ENCODE peak calls at places on chromosomes 1 and 21, in ten cellular contexts. C is A549, Y is tibial nerve, P is HCT116, X is NB4, B is body of pancreas, W is ovary, S is heart left ventricle, K is uterus, H is right lobe of liver. V is an unnamed sample.

GRCh38 chr1:92118826-92119225 is 38.7 kb downstream of the BTBD8 start:
- DNase-seq in C (no peak), Y (no peak), P (peak), X (no peak), B (no peak), W (no peak), S (no peak), K (no peak), H (no peak), V (no peak)

GRCh38 chr21:42474982-42475381 is 21.0 kb downstream of the RSPH1 start:
- DNase-seq in C (no peak), Y (no peak), P (no peak), X (no peak), B (no peak), W (no peak), S (no peak), K (no peak), H (no peak), V (no peak)

GRCh38 chr1:44359234-44359937 is 4.3 kb upstream of the ERI3 start:
- DNase-seq in C (no peak), Y (no peak), P (no peak), X (no peak), B (no peak), W (no peak), S (no peak), K (no peak), H (no peak), V (no peak)

GRCh38 chr21:30256100-30256499 is 26.6 kb downstream of the KRTAP24-1 start:
- DNase-seq in C (no peak), Y (no peak), P (no peak), X (no peak), B (no peak), W (no peak), S (no peak), K (no peak), H (no peak), V (no peak)

GRCh38 chr1:46492269-46492853 is 2.7 kb downstream of the DMBX1 start:
- DNase-seq in C (no peak), Y (no peak), P (no peak), X (no peak), B (no peak), W (no peak), S (no peak), K (no peak), H (no peak), V (no peak)

GRCh38 chr1:109763646-109764415 is at the start of gene EPS8L3:
- DNase-seq in C (no peak), Y (peak), P (no peak), X (no peak), B (peak), W (peak), S (peak), K (peak), H (peak), V (peak)

GRCh38 chr1:31155216-31155806 is 84.4 kb downstream of the NKAIN1 start:
- DNase-seq in C (peak), Y (peak), P (no peak), X (peak), B (peak), W (peak), S (peak), K (peak), H (peak), V (peak)

GRCh38 chr1:10428956-10429355 is 1.3 kb upstream of the CENPS start:
- DNase-seq in C (no peak), Y (no peak), P (no peak), X (no peak), B (no peak), W (no peak), S (no peak), K (no peak), H (peak), V (no peak)

GRCh38 chr1:73491641-73492040 is 706.3 kb downstream of the LRRIQ3 start:
- DNase-seq in C (no peak), Y (no peak), P (no peak), X (no peak), B (no peak), W (no peak), S (no peak), K (no peak), H (no peak), V (no peak)

GRCh38 chr1:204685236-204686006 is at the start of gene LRRN2:
- DNase-seq in C (peak), Y (no peak), P (no peak), X (no peak), B (no peak), W (peak), S (peak), K (no peak), H (no peak), V (peak)

GRCh38 chr1:245213066-245213465 is 58.3 kb downstream of the KIF26B start:
- DNase-seq in C (no peak), Y (no peak), P (no peak), X (no peak), B (no peak), W (no peak), S (no peak), K (no peak), H (no peak), V (no peak)

GRCh38 chr1:108913105-108913948 is 36.5 kb downstream of the GPSM2 start:
- DNase-seq in C (no peak), Y (no peak), P (no peak), X (no peak), B (no peak), W (no peak), S (no peak), K (no peak), H (no peak), V (no peak)

GRCh38 chr1:112502827-112503226 is 5.9 kb upstream of the WNT2B start:
- DNase-seq in C (no peak), Y (no peak), P (no peak), X (no peak), B (no peak), W (peak), S (no peak), K (no peak), H (no peak), V (peak)

GRCh38 chr1:66333463-66334232 is 200.3 kb upstream of the SGIP1 start:
- DNase-seq in C (no peak), Y (no peak), P (no peak), X (peak), B (no peak), W (no peak), S (peak), K (no peak), H (no peak), V (peak)

GRCh38 chr1:71641013-71641412 is 560.2 kb upstream of the ZRANB2 start:
- DNase-seq in C (no peak), Y (no peak), P (no peak), X (no peak), B (no peak), W (no peak), S (no peak), K (no peak), H (no peak), V (no peak)

GRCh38 chr1:156922986-156923564 is 2.6 kb downstream of the LRRC71 start:
- DNase-seq in C (no peak), Y (no peak), P (no peak), X (no peak), B (no peak), W (no peak), S (no peak), K (no peak), H (no peak), V (no peak)

GRCh38 chr1:5733596-5733995 is 258.6 kb downstream of the NPHP4 start:
- DNase-seq in C (no peak), Y (no peak), P (no peak), X (no peak), B (no peak), W (no peak), S (no peak), K (no peak), H (peak), V (no peak)

GRCh38 chr1:98662354-98662665 is 789 bp downstream of the SNX7 start:
- DNase-seq in C (peak), Y (no peak), P (no peak), X (no peak), B (no peak), W (no peak), S (no peak), K (no peak), H (no peak), V (peak)

GRCh38 chr1:3948344-3948743 is 48.3 kb upstream of the C1orf174 start:
- DNase-seq in C (peak), Y (no peak), P (no peak), X (no peak), B (no peak), W (no peak), S (no peak), K (no peak), H (no peak), V (no peak)

GRCh38 chr1:201268604-201269151 is 14.6 kb upstream of the PKP1 start:
- DNase-seq in C (peak), Y (no peak), P (no peak), X (no peak), B (peak), W (peak), S (no peak), K (peak), H (no peak), V (no peak)

GRCh38 chr1:65164633-65165032 is 16.6 kb downstream of the AK4 start:
- DNase-seq in C (no peak), Y (no peak), P (no peak), X (no peak), B (no peak), W (no peak), S (no peak), K (no peak), H (no peak), V (no peak)

GRCh38 chr1:28482138-28482537 is 23.7 kb upstream of the RCC1 start:
- DNase-seq in C (no peak), Y (no peak), P (no peak), X (no peak), B (no peak), W (no peak), S (no peak), K (no peak), H (no peak), V (no peak)

GRCh38 chr1:36542962-36543515 is 60.3 kb upstream of the CSF3R start:
- DNase-seq in C (peak), Y (no peak), P (no peak), X (peak), B (no peak), W (no peak), S (no peak), K (no peak), H (no peak), V (peak)

GRCh38 chr1:63321788-63322247 is 549 bp upstream of the FOXD3 start:
- DNase-seq in C (no peak), Y (no peak), P (no peak), X (no peak), B (no peak), W (no peak), S (no peak), K (no peak), H (no peak), V (no peak)

GRCh38 chr1:192933744-192934143 is 124.9 kb downstream of the RGS2 start:
- DNase-seq in C (no peak), Y (no peak), P (no peak), X (no peak), B (no peak), W (no peak), S (no peak), K (no peak), H (no peak), V (no peak)

GRCh38 chr1:99546432-99547416 is 99.2 kb upstream of the PALMD start:
- DNase-seq in C (no peak), Y (no peak), P (no peak), X (no peak), B (no peak), W (no peak), S (no peak), K (no peak), H (no peak), V (no peak)

DNA sequence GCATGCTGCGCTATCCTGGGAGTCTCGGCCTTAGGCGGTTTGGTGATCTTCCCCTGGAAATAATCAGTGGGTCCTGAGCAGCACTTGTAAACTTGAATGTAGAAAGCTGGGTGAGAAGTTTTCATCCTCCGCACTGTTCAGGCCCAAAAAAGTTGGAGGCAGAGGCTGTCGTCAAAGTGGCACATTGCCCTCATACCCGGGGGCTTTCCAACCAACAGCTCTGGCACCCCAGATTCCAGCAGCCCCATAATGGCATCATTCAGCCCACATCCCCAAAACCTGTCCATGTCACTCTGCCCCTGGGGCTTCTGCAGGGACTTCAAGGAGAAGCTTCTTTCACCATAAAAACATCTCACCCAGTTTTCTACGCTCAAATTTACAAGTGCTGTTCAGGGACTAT is 59.3 kb downstream of the TOR1AIP2 start:
- DNase-seq in C (no peak), Y (no peak), P (no peak), X (no peak), B (no peak), W (no peak), S (no peak), K (no peak), H (no peak), V (no peak)
- TF ChIP-seq POLR2A in C (no peak), Y (no peak), P (no peak), X (no peak), B (no peak), W (no peak), S (no peak), K (no peak), H (no peak), V (no peak)

DNA sequence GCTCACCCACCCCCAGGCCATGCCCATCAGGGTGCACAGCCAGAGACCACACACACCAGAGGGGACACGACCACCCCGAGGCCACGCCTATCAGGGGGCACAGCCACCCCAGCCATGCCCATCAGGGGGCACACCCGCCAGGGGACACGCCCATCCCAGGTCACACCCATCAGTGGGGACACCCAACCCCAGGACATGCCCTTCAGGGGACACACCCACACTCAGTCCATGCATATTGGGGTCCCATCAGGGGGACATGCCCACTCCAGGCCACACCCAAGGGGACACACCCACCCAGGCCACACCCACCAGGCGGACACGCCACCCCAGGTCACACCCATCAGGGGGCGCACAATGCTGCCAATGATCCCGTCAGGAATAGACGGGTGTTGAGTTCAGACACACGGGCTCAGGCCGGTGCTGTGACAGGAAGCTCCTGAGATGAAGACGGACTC is 20.7 kb downstream of the MCM3AP start:
- DNase-seq in C (no peak), Y (no peak), P (no peak), X (peak), B (no peak), W (no peak), S (no peak), K (no peak), H (no peak), V (no peak)
- TF ChIP-seq CTCF in C (no peak), Y (no peak), P (no peak), X (no peak), B (no peak), W (no peak), S (no peak), K (no peak), H (no peak), V (no peak)

DNA sequence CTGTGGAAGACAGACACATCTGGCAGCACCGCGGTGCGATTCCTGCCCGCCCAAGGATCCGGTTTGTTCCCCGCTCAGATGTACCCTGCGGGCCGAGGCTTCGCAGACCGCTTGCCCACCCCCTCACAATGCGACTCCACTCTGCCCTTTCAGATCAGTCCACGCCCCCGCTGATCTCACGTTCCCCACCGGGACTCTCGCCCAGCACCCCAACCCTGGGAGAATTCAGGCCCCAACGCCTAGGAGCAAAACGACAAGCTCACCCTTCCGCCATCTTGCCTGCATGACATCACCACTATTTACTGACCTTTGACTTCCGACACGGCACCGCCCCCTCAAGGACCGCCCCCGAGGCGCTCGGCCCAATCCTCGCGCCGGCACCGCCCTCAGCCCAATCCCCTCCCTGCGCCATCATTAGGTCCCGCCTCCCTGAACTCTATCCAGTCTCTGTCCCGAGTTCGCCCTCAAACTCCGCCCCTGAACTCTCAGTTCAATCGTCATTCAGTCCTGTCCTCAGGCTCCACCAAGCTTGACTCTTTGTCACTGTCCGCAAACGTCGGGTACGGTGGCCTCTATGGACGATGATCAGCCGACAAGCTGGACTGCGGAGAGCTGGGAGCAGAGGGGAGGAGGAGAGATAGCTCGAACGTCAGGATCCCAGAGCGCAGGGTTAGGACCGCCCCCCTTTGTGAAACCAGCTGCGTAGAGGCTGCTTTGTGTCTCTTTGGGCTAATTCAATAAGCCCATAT is at the start of gene BSDC1:
- DNase-seq in C (peak), Y (peak), P (peak), X (peak), B (peak), W (peak), S (peak), K (peak), H (peak), V (peak)
- TF ChIP-seq POLR2A in C (peak), Y (peak), P (peak), X (peak), B (peak), W (peak), S (peak), K (peak), H (peak), V (peak)

DNA sequence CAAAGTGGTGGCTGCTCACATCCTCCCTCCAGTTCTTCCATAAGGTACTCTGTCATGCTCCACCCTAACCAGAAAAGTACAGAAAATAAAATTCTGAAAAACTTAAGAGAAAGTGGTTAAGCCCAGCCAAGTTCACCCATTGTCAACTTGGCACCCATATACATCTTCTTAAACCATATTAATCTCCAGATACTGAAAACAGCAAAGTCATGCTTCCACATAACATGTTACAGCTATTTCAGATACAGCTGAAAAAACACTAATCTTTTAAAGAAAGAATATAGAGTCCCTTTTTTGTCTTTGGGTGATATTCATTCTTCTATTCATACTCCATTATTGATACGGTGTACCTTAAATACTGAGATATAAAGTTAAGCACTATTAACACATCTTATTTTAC is 577.8 kb downstream of the KCNT2 start:
- DNase-seq in C (no peak), Y (no peak), P (no peak), X (no peak), B (no peak), W (no peak), S (no peak), K (no peak), H (no peak), V (no peak)
- TF ChIP-seq CTCF in C (no peak), Y (no peak), P (no peak), X (no peak), B (no peak), W (no peak), S (no peak), K (no peak), H (no peak), V (no peak)

GRCh38 chr1:1346501-1346890 is 2.7 kb downstream of the DVL1 start:
- DNase-seq in C (no peak), Y (no peak), P (no peak), X (no peak), B (no peak), W (no peak), S (no peak), K (no peak), H (no peak), V (no peak)

GRCh38 chr1:1345860-1346500 is 3.2 kb downstream of the DVL1 start:
- DNase-seq in C (no peak), Y (no peak), P (no peak), X (no peak), B (no peak), W (no peak), S (no peak), K (no peak), H (no peak), V (no peak)

GRCh38 chr1:1347663-1348419 is 1.4 kb downstream of the DVL1 start:
- DNase-seq in C (no peak), Y (no peak), P (peak), X (peak), B (peak), W (no peak), S (no peak), K (no peak), H (peak), V (peak)

GRCh38 chr1:1348420-1349255 is 580 bp downstream of the DVL1 start:
- DNase-seq in C (no peak), Y (no peak), P (no peak), X (peak), B (peak), W (peak), S (no peak), K (no peak), H (no peak), V (no peak)

DNA sequence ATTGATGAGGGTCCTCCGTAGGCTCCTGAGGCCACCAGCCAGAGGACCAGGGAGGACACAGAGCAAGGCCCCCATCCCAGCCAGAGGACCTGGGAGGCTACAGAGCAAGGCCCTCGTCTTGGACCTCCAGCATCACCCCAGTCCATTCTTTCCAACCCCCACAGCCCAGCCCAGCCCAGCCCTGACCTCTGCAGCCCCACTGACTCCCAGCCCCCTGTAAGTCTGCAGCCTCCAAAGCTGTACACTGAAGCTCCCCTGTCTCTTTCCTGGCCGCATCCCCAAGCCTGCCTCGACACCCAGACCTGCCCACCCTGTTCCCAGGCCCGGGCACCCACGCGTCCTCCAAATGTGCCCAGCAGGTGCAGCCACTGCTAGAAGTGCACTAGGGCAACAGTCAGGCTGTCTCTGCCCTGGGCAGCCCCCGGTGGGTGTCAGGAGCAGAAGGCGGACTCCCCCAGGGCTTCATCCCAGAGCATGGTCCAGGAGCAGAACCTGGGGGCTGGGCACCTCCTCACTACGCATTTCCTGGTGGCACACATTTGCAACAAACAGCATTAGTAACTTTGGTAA is 2.1 kb downstream of the DVL1 start:
- DNase-seq in C (no peak), Y (no peak), P (no peak), X (no peak), B (no peak), W (no peak), S (no peak), K (no peak), H (no peak), V (no peak)
- TF ChIP-seq POLR2A in C (no peak), Y (no peak), P (no peak), X (no peak), B (no peak), W (no peak), S (no peak), K (no peak), H (no peak), V (no peak)

V was measured in testis.